ENCODE peak calls at places on chromosomes 6 and 20, in eight cellular contexts. One of them, this sample, is unnamed.
A peak's percentile ranks its signal among the peaks of the same experiment; 100 is the strongest.

GRCh38 chr20:24443436-24443835 is 26.0 kb upstream of the SYNDIG1 start:
- DNase-seq in right lobe of liver: no peak
- DNase-seq in IMR-90: no peak
- DNase-seq in MM.1S: no peak
- DNase-seq in endothelial cell: no peak
- DNase-seq in suprapubic skin: no peak
- DNase-seq in HFFc6: no peak
- DNase-seq in WERI-Rb-1: no peak
- DNase-seq in this sample: no peak

GRCh38 chr6:18551228-18551627 is 164.1 kb downstream of the RNF144B start:
- DNase-seq in endothelial cell: no peak
- DNase-seq in MM.1S: no peak
- DNase-seq in right lobe of liver: no peak
- DNase-seq in IMR-90: peak; percentile 72
- DNase-seq in HFFc6: peak; percentile 69
- DNase-seq in WERI-Rb-1: no peak
- DNase-seq in suprapubic skin: no peak
- DNase-seq in this sample: no peak

GRCh38 chr6:30646450-30647038 is 389 bp upstream of the C6orf136 start:
- DNase-seq in IMR-90: no peak
- DNase-seq in endothelial cell: peak; percentile 17
- DNase-seq in MM.1S: no peak
- DNase-seq in right lobe of liver: no peak
- DNase-seq in suprapubic skin: peak; percentile 93
- DNase-seq in HFFc6: peak; percentile 87
- DNase-seq in WERI-Rb-1: peak; percentile 58
- DNase-seq in this sample: peak; percentile 92

GRCh38 chr6:159174263-159174974 is 5.2 kb downstream of the FNDC1 start:
- DNase-seq in endothelial cell: peak; percentile 86
- DNase-seq in MM.1S: peak; percentile 62
- DNase-seq in IMR-90: peak; percentile 63
- DNase-seq in WERI-Rb-1: peak; percentile 70
- DNase-seq in suprapubic skin: peak; percentile 74
- DNase-seq in right lobe of liver: peak; percentile 81
- DNase-seq in HFFc6: peak; percentile 59
- DNase-seq in this sample: peak; percentile 82

GRCh38 chr6:145323652-145324051 is 411.7 kb downstream of the EPM2A start:
- DNase-seq in WERI-Rb-1: peak; percentile 14
- DNase-seq in HFFc6: no peak
- DNase-seq in right lobe of liver: no peak
- DNase-seq in endothelial cell: no peak
- DNase-seq in MM.1S: no peak
- DNase-seq in suprapubic skin: no peak
- DNase-seq in IMR-90: no peak
- DNase-seq in this sample: no peak

GRCh38 chr20:51356871-51357270 is 185.6 kb downstream of the NFATC2 start:
- DNase-seq in right lobe of liver: no peak
- DNase-seq in IMR-90: no peak
- DNase-seq in HFFc6: no peak
- DNase-seq in suprapubic skin: no peak
- DNase-seq in endothelial cell: no peak
- DNase-seq in MM.1S: no peak
- DNase-seq in WERI-Rb-1: no peak
- DNase-seq in this sample: no peak

GRCh38 chr20:32289661-32290431 is 12.4 kb downstream of the KIF3B start:
- DNase-seq in suprapubic skin: no peak
- DNase-seq in endothelial cell: no peak
- DNase-seq in HFFc6: no peak
- DNase-seq in IMR-90: no peak
- DNase-seq in right lobe of liver: peak; percentile 66
- DNase-seq in MM.1S: no peak
- DNase-seq in WERI-Rb-1: no peak
- DNase-seq in this sample: no peak

GRCh38 chr6:7108196-7108963 is 619 bp downstream of the RREB1 start:
- DNase-seq in MM.1S: peak; percentile 19
- DNase-seq in IMR-90: peak; percentile 49
- DNase-seq in endothelial cell: peak; percentile 62
- DNase-seq in suprapubic skin: peak; percentile 84
- DNase-seq in right lobe of liver: peak; percentile 81
- DNase-seq in WERI-Rb-1: peak; percentile 57
- DNase-seq in HFFc6: peak; percentile 42
- DNase-seq in this sample: peak; percentile 68

GRCh38 chr20:63129376-63129965 is 86.5 kb downstream of the YTHDF1 start:
- DNase-seq in endothelial cell: no peak
- DNase-seq in IMR-90: no peak
- DNase-seq in WERI-Rb-1: no peak
- DNase-seq in MM.1S: no peak
- DNase-seq in suprapubic skin: peak; percentile 18
- DNase-seq in right lobe of liver: peak; percentile 24
- DNase-seq in HFFc6: no peak
- DNase-seq in this sample: no peak

GRCh38 chr6:68638225-68638900 is 3.3 kb downstream of the ADGRB3 start:
- DNase-seq in right lobe of liver: no peak
- DNase-seq in HFFc6: no peak
- DNase-seq in MM.1S: peak; percentile 43
- DNase-seq in IMR-90: peak; percentile 47
- DNase-seq in endothelial cell: peak; percentile 25
- DNase-seq in WERI-Rb-1: peak; percentile 22
- DNase-seq in suprapubic skin: no peak
- DNase-seq in this sample: peak; percentile 59

GRCh38 chr6:79413562-79414002 is 123.6 kb downstream of the LCA5 start:
- DNase-seq in IMR-90: peak; percentile 23
- DNase-seq in endothelial cell: no peak
- DNase-seq in right lobe of liver: no peak
- DNase-seq in MM.1S: no peak
- DNase-seq in HFFc6: no peak
- DNase-seq in WERI-Rb-1: no peak
- DNase-seq in suprapubic skin: no peak
- DNase-seq in this sample: no peak

GRCh38 chr20:50520222-50520877 is 10.2 kb downstream of the PTPN1 start:
- DNase-seq in endothelial cell: no peak
- DNase-seq in right lobe of liver: no peak
- DNase-seq in WERI-Rb-1: no peak
- DNase-seq in IMR-90: no peak
- DNase-seq in MM.1S: no peak
- DNase-seq in HFFc6: no peak
- DNase-seq in suprapubic skin: no peak
- DNase-seq in this sample: no peak

GRCh38 chr20:47089151-47089550 is 194.5 kb downstream of the EYA2 start:
- DNase-seq in IMR-90: no peak
- DNase-seq in suprapubic skin: no peak
- DNase-seq in WERI-Rb-1: no peak
- DNase-seq in HFFc6: no peak
- DNase-seq in endothelial cell: no peak
- DNase-seq in right lobe of liver: no peak
- DNase-seq in MM.1S: no peak
- DNase-seq in this sample: no peak

GRCh38 chr6:48151142-48151541 is 40.1 kb upstream of the PTCHD4 start:
- DNase-seq in MM.1S: no peak
- DNase-seq in suprapubic skin: no peak
- DNase-seq in endothelial cell: no peak
- DNase-seq in right lobe of liver: no peak
- DNase-seq in IMR-90: no peak
- DNase-seq in WERI-Rb-1: no peak
- DNase-seq in HFFc6: no peak
- DNase-seq in this sample: no peak

GRCh38 chr6:148144917-148145521 is 197.6 kb upstream of the SASH1 start:
- DNase-seq in HFFc6: peak; percentile 48
- DNase-seq in MM.1S: peak; percentile 33
- DNase-seq in IMR-90: peak; percentile 73
- DNase-seq in suprapubic skin: peak; percentile 75
- DNase-seq in right lobe of liver: peak; percentile 67
- DNase-seq in endothelial cell: peak; percentile 73
- DNase-seq in WERI-Rb-1: peak; percentile 81
- DNase-seq in this sample: peak; percentile 82

GRCh38 chr20:22684072-22684762 is 99.8 kb upstream of the FOXA2 start:
- DNase-seq in IMR-90: peak; percentile 67
- DNase-seq in suprapubic skin: no peak
- DNase-seq in WERI-Rb-1: peak; percentile 52
- DNase-seq in MM.1S: peak; percentile 65
- DNase-seq in endothelial cell: peak; percentile 82
- DNase-seq in right lobe of liver: no peak
- DNase-seq in HFFc6: peak; percentile 55
- DNase-seq in this sample: peak; percentile 75

DNA sequence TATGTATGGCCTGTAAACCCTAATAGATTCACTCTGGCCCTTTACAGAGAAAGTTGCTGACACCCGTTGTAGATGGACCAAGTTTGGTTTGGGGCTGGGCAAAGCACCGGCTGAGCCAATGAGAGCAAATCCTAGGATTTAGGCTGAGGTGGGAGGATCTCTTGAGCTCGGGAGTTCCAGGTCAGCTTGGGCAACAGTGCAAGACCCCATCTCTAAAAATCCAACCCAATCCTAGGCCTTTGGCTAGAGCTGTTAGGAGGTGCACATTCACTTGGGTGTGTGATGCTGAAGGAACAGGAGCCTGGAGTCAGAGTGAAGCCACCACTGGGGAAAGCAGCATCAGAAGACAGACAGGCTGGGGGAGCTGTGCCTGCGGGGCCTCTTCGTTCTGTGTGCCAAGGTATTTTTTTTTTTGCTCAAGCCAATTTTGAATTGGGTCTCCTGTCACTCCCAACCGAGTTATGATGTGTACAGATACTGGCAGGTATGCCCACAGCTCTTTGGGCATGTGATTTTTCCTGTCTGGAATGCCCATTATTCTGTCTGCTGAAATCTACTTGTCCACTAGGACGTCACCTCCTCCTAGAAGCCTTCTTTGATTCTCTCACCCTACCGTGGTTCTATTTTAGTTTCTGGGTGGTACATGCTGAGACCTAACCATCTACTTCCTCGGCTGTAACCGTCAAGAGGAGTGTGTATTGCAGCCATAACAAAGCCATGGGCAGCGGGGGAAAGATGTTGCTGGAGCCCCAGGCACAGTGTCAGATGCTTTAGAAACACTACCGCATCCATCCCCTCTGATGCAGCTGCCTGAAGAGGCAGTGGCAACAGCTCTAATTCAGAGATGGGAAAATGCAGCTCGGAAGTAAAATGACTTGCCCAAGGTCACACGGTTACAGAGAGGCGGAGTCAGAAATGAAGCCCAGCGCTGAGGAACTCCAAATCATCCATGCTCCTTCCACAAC is 54.0 kb downstream of the TTI1 start:
- DNase-seq in WERI-Rb-1: no peak
- DNase-seq in MM.1S: no peak
- DNase-seq in suprapubic skin: no peak
- DNase-seq in HFFc6: no peak
- DNase-seq in right lobe of liver: no peak
- DNase-seq in IMR-90: no peak
- DNase-seq in endothelial cell: no peak
- DNase-seq in this sample: no peak
- TF ChIP-seq CTCF in WERI-Rb-1: no peak
- TF ChIP-seq CTCF in MM.1S: no peak
- TF ChIP-seq CTCF in suprapubic skin: no peak
- TF ChIP-seq CTCF in HFFc6: no peak
- TF ChIP-seq CTCF in right lobe of liver: no peak
- TF ChIP-seq CTCF in IMR-90: no peak
- TF ChIP-seq CTCF in endothelial cell: no peak
- TF ChIP-seq CTCF in this sample: no peak

GRCh38 chr20:44222969-44223368 is 12.4 kb upstream of the OSER1 start:
- DNase-seq in endothelial cell: peak; percentile 23
- DNase-seq in WERI-Rb-1: peak; percentile 52
- DNase-seq in IMR-90: no peak
- DNase-seq in MM.1S: no peak
- DNase-seq in right lobe of liver: no peak
- DNase-seq in HFFc6: no peak
- DNase-seq in suprapubic skin: no peak
- DNase-seq in this sample: no peak
- TF ChIP-seq CTCF in endothelial cell: peak; percentile 25
- TF ChIP-seq CTCF in WERI-Rb-1: peak; percentile 60
- TF ChIP-seq CTCF in IMR-90: no peak
- TF ChIP-seq CTCF in MM.1S: no peak
- TF ChIP-seq CTCF in right lobe of liver: no peak
- TF ChIP-seq CTCF in HFFc6: peak; percentile 25
- TF ChIP-seq CTCF in suprapubic skin: no peak
- TF ChIP-seq CTCF in this sample: no peak

DNA sequence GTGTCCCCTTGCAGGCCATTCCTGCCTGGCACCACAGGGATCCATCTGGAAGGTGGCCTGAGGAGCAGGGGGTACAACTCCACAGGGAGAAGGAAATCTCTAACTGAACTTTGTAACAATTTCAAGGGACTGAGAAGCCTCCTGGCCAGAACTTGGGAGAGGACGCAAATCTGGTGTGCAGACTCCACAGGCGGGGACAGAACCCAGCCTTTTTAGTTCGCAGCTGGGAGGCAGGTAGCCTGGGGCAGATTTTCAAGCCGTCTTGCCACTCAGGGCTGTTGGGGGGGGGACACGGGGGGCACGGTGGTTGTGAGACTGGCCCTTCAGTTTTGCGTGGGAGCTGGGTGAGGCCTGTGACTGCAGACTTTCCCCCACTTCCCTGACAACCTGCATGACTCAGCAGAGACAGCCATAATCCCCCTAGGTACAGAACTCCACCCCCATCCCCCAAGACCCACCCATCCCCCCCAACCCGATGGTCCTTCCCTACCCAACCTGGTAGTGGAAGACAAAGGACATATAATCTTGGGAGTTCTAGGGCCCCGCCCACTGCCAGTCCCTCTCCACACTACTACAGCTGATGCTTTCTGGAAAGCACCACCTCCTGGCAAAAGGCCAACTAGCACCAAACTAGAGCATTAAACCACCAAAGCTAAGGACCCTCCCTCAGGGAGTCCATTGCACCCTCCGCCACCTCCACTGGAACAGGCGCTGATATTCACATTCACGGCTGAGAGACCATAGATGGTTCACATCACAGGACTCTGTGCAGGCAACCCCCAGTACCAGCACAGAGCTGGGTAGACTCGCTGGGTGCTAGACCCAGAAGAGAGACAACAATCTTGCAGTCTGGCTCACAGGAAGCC is 3.0 kb upstream of the HUS1B start:
- DNase-seq in endothelial cell: no peak
- DNase-seq in HFFc6: no peak
- DNase-seq in WERI-Rb-1: peak; percentile 51
- DNase-seq in MM.1S: no peak
- DNase-seq in IMR-90: no peak
- DNase-seq in suprapubic skin: no peak
- DNase-seq in right lobe of liver: no peak
- DNase-seq in this sample: no peak
- TF ChIP-seq CTCF in endothelial cell: no peak
- TF ChIP-seq CTCF in HFFc6: no peak
- TF ChIP-seq CTCF in WERI-Rb-1: no peak
- TF ChIP-seq CTCF in MM.1S: no peak
- TF ChIP-seq CTCF in IMR-90: no peak
- TF ChIP-seq CTCF in suprapubic skin: no peak
- TF ChIP-seq CTCF in right lobe of liver: no peak
- TF ChIP-seq CTCF in this sample: no peak

GRCh38 chr6:76612818-76613452 is 540.5 kb upstream of the IMPG1 start:
- DNase-seq in IMR-90: no peak
- DNase-seq in MM.1S: no peak
- DNase-seq in HFFc6: no peak
- DNase-seq in right lobe of liver: no peak
- DNase-seq in WERI-Rb-1: no peak
- DNase-seq in endothelial cell: no peak
- DNase-seq in suprapubic skin: no peak
- DNase-seq in this sample: no peak

DNA sequence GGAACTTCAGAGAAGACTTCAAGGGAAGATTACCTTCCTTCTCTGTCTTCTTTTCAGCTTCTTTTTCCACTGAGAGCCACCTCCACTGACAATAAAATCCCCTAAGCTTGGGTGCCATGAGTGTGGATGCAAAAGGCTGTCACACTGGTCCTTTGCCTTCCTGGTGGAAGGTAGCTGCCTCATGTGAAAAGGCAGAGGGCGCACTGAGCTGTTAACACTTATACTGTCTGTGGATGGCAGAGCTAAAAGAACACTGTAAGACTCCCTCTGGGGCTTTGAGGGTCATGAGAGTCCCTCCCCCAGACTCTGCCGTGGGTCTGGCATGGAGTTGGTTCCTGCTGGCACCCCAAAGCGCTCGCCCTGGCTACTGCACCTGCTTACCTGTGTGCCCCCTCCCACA is 536.7 kb upstream of the IMPG1 start:
- DNase-seq in WERI-Rb-1: no peak
- DNase-seq in endothelial cell: no peak
- DNase-seq in right lobe of liver: no peak
- DNase-seq in MM.1S: no peak
- DNase-seq in suprapubic skin: no peak
- DNase-seq in IMR-90: no peak
- DNase-seq in HFFc6: no peak
- DNase-seq in this sample: no peak
- TF ChIP-seq CTCF in WERI-Rb-1: no peak
- TF ChIP-seq CTCF in endothelial cell: no peak
- TF ChIP-seq CTCF in right lobe of liver: no peak
- TF ChIP-seq CTCF in MM.1S: no peak
- TF ChIP-seq CTCF in suprapubic skin: no peak
- TF ChIP-seq CTCF in IMR-90: no peak
- TF ChIP-seq CTCF in HFFc6: no peak
- TF ChIP-seq CTCF in this sample: no peak

This sample was measured in nephron progenitor cell.